ENCODE peak calls at places on chromosome 14, in eight cellular contexts. One of them, this sample, is unnamed.

GRCh38 chr14:31435276-31435675 is 14.9 kb upstream of the HEATR5A start:
- DNase-seq in H7: no peak
- DNase-seq in SHP77 treated with DMSO at 0.1 percent for 48 hours: no peak
- DNase-seq in activated CD8-positive, alpha-beta memory T cell treated with anti-CD3 and anti-CD28 coated beads for 48 hours: no peak
- DNase-seq in NCI-H446 treated with DMSO at 0.1 percent for 48 hours: peak; percentile 90
- DNase-seq in stomach: no peak
- DNase-seq in stimulated activated CD8-positive, alpha-beta memory T cell treated with anti-CD3 and anti-CD28 coated beads, Interleukin-7, amount 100 ng/mL, for 48 hours: no peak
- DNase-seq in SW480: no peak
- DNase-seq in this sample: peak; percentile 26

GRCh38 chr14:74735113-74735512 is 22.2 kb downstream of the FCF1 start:
- DNase-seq in activated CD8-positive, alpha-beta memory T cell treated with anti-CD3 and anti-CD28 coated beads for 48 hours: no peak
- DNase-seq in SHP77 treated with DMSO at 0.1 percent for 48 hours: no peak
- DNase-seq in NCI-H446 treated with DMSO at 0.1 percent for 48 hours: no peak
- DNase-seq in H7: no peak
- DNase-seq in SW480: no peak
- DNase-seq in stimulated activated CD8-positive, alpha-beta memory T cell treated with anti-CD3 and anti-CD28 coated beads, Interleukin-7, amount 100 ng/mL, for 48 hours: no peak
- DNase-seq in stomach: no peak
- DNase-seq in this sample: no peak

GRCh38 chr14:77498120-77498979 is at the start of gene ISM2:
- DNase-seq in activated CD8-positive, alpha-beta memory T cell treated with anti-CD3 and anti-CD28 coated beads for 48 hours: no peak
- DNase-seq in H7: peak; percentile 92
- DNase-seq in NCI-H446 treated with DMSO at 0.1 percent for 48 hours: no peak
- DNase-seq in SW480: peak; percentile 70
- DNase-seq in stimulated activated CD8-positive, alpha-beta memory T cell treated with anti-CD3 and anti-CD28 coated beads, Interleukin-7, amount 100 ng/mL, for 48 hours: peak; percentile 23
- DNase-seq in SHP77 treated with DMSO at 0.1 percent for 48 hours: no peak
- DNase-seq in stomach: peak; percentile 42
- DNase-seq in this sample: no peak

GRCh38 chr14:80095623-80096022 is 115.7 kb downstream of the DIO2 start:
- DNase-seq in stimulated activated CD8-positive, alpha-beta memory T cell treated with anti-CD3 and anti-CD28 coated beads, Interleukin-7, amount 100 ng/mL, for 48 hours: no peak
- DNase-seq in stomach: no peak
- DNase-seq in activated CD8-positive, alpha-beta memory T cell treated with anti-CD3 and anti-CD28 coated beads for 48 hours: no peak
- DNase-seq in H7: no peak
- DNase-seq in NCI-H446 treated with DMSO at 0.1 percent for 48 hours: no peak
- DNase-seq in SW480: peak; percentile 4
- DNase-seq in SHP77 treated with DMSO at 0.1 percent for 48 hours: no peak
- DNase-seq in this sample: peak; percentile 90

GRCh38 chr14:51004352-51004800 is 60.1 kb upstream of the PYGL start:
- DNase-seq in NCI-H446 treated with DMSO at 0.1 percent for 48 hours: peak; percentile 26
- DNase-seq in stomach: no peak
- DNase-seq in activated CD8-positive, alpha-beta memory T cell treated with anti-CD3 and anti-CD28 coated beads for 48 hours: no peak
- DNase-seq in SHP77 treated with DMSO at 0.1 percent for 48 hours: peak; percentile 45
- DNase-seq in H7: no peak
- DNase-seq in SW480: peak; percentile 28
- DNase-seq in stimulated activated CD8-positive, alpha-beta memory T cell treated with anti-CD3 and anti-CD28 coated beads, Interleukin-7, amount 100 ng/mL, for 48 hours: no peak
- DNase-seq in this sample: no peak

GRCh38 chr14:56108057-56108456 is 10.2 kb upstream of the PELI2 start:
- DNase-seq in stomach: no peak
- DNase-seq in H7: no peak
- DNase-seq in activated CD8-positive, alpha-beta memory T cell treated with anti-CD3 and anti-CD28 coated beads for 48 hours: no peak
- DNase-seq in stimulated activated CD8-positive, alpha-beta memory T cell treated with anti-CD3 and anti-CD28 coated beads, Interleukin-7, amount 100 ng/mL, for 48 hours: no peak
- DNase-seq in NCI-H446 treated with DMSO at 0.1 percent for 48 hours: no peak
- DNase-seq in SW480: no peak
- DNase-seq in SHP77 treated with DMSO at 0.1 percent for 48 hours: no peak
- DNase-seq in this sample: no peak

GRCh38 chr14:32254952-32255679 is 52.0 kb upstream of the RNU6-8 start:
- DNase-seq in stomach: peak; percentile 69
- DNase-seq in activated CD8-positive, alpha-beta memory T cell treated with anti-CD3 and anti-CD28 coated beads for 48 hours: no peak
- DNase-seq in stimulated activated CD8-positive, alpha-beta memory T cell treated with anti-CD3 and anti-CD28 coated beads, Interleukin-7, amount 100 ng/mL, for 48 hours: peak; percentile 32
- DNase-seq in SHP77 treated with DMSO at 0.1 percent for 48 hours: peak; percentile 76
- DNase-seq in H7: peak; percentile 75
- DNase-seq in SW480: peak; percentile 60
- DNase-seq in NCI-H446 treated with DMSO at 0.1 percent for 48 hours: peak; percentile 73
- DNase-seq in this sample: no peak

GRCh38 chr14:59336078-59336477 is 129.1 kb downstream of the GPR135 start:
- DNase-seq in stimulated activated CD8-positive, alpha-beta memory T cell treated with anti-CD3 and anti-CD28 coated beads, Interleukin-7, amount 100 ng/mL, for 48 hours: no peak
- DNase-seq in SHP77 treated with DMSO at 0.1 percent for 48 hours: no peak
- DNase-seq in H7: no peak
- DNase-seq in stomach: no peak
- DNase-seq in SW480: no peak
- DNase-seq in activated CD8-positive, alpha-beta memory T cell treated with anti-CD3 and anti-CD28 coated beads for 48 hours: no peak
- DNase-seq in NCI-H446 treated with DMSO at 0.1 percent for 48 hours: no peak
- DNase-seq in this sample: no peak

This sample was measured in amniotic stem cell.